ENCODE peak calls at places on chromosomes 5 and 9, in seven cellular contexts. N is spleen, Z is cerebellar cortex, J is G401, X is GM03348, I is amniotic stem cell, Q is NT2/D1. S is an unnamed sample.

GRCh38 chr5:144385597-144385996 is 214.9 kb downstream of the KCTD16 start:
- DNase-seq in Q (no peak), I (no peak), X (no peak), Z (no peak), N (no peak), J (no peak), S (no peak)

GRCh38 chr9:116181853-116182610 is 28.4 kb downstream of the PAPPA start:
- DNase-seq in J (no peak), X (peak; percentile 67), N (no peak), I (no peak), Z (no peak), Q (no peak), S (no peak)

GRCh38 chr9:88388203-88388885 is at the start of gene SPIN1:
- DNase-seq in J (peak; percentile 67), X (peak; percentile 99), Q (peak; percentile 70), I (peak; percentile 54), N (peak; percentile 96), Z (peak; percentile 52), S (peak; percentile 22)

GRCh38 chr9:131282688-131283422 is 6.5 kb upstream of the FAM78A start:
- DNase-seq in Q (peak; percentile 52), J (no peak), X (peak; percentile 48), N (no peak), I (no peak), Z (no peak), S (no peak)

GRCh38 chr5:141513627-141514329 is 24.9 kb downstream of the PCDHGC5 start:
- DNase-seq in X (peak; percentile 76), Q (no peak), J (peak; percentile 94), N (peak; percentile 87), I (peak; percentile 83), Z (peak; percentile 93), S (peak; percentile 85)

GRCh38 chr9:137970686-137971476 is 93.3 kb downstream of the CACNA1B start:
- DNase-seq in I (no peak), J (no peak), N (peak; percentile 51), Q (no peak), Z (no peak), X (no peak), S (no peak)

GRCh38 chr5:172849636-172850453 is 15.8 kb downstream of the ERGIC1 start:
- DNase-seq in I (no peak), J (peak; percentile 59), N (peak; percentile 83), Z (peak; percentile 54), X (no peak), Q (no peak), S (no peak)

GRCh38 chr9:8876303-8876702 is 1076.7 kb upstream of the DMAC1 start:
- DNase-seq in N (no peak), X (no peak), Z (no peak), J (no peak), Q (no peak), I (no peak), S (no peak)